ENCODE peak calls at places on chromosomes 12 and 14, in eight cellular contexts. R is H1, G is breast epithelium, P is GM12878, L is HepG2, Q is sigmoid colon, K is stomach, M is prostate gland. A is an unnamed sample.

GRCh38 chr14:50531595-50532501 is 521 bp downstream of the MAP4K5 start:
- DNase-seq in M (peak), K (peak), R (peak), P (no peak), G (peak), L (no peak), Q (peak), A (peak)

GRCh38 chr14:68619805-68620574 is 172.9 kb downstream of the ZFP36L1 start:
- DNase-seq in G (peak), K (no peak), R (no peak), M (no peak), Q (no peak), L (peak), P (no peak), A (no peak)

GRCh38 chr14:73457050-73457934 is 1.1 kb downstream of the NUMB start:
- DNase-seq in G (no peak), M (peak), P (no peak), K (peak), L (no peak), Q (peak), R (no peak), A (peak)

GRCh38 chr12:114294303-114294685 is 111.7 kb downstream of the TBX5 start:
- DNase-seq in R (no peak), M (no peak), G (no peak), Q (no peak), L (no peak), P (no peak), K (no peak), A (no peak)

GRCh38 chr14:54606631-54607133 is 39.8 kb downstream of the SAMD4A start:
- DNase-seq in P (no peak), R (no peak), M (no peak), L (no peak), K (no peak), Q (no peak), G (no peak), A (no peak)

GRCh38 chr14:105890474-105891220 is 364.3 kb downstream of the TMEM121 start:
- DNase-seq in K (no peak), G (no peak), M (no peak), P (no peak), L (no peak), Q (peak), R (no peak), A (peak)

GRCh38 chr12:65956056-65956738 is 131.9 kb downstream of the HMGA2 start:
- DNase-seq in G (no peak), K (no peak), L (no peak), R (no peak), P (no peak), Q (no peak), M (no peak), A (no peak)

GRCh38 chr12:2693980-2694379 is 100.8 kb upstream of the FKBP4 start:
- DNase-seq in M (no peak), R (no peak), G (no peak), Q (no peak), P (no peak), K (no peak), L (no peak), A (no peak)

GRCh38 chr14:102930138-102930752 is 7.8 kb downstream of the AMN start:
- DNase-seq in K (no peak), L (no peak), P (no peak), Q (no peak), M (no peak), G (no peak), R (no peak), A (no peak)

GRCh38 chr12:10361622-10362021 is 28.2 kb downstream of the KLRK1 start:
- DNase-seq in Q (no peak), M (no peak), K (no peak), R (no peak), P (no peak), L (peak), G (no peak), A (no peak)

GRCh38 chr12:113065126-113066007 is 8.8 kb downstream of the DTX1 start:
- DNase-seq in Q (no peak), P (no peak), M (no peak), K (no peak), G (no peak), R (no peak), L (no peak), A (no peak)

GRCh38 chr14:93772263-93772662 is 16.0 kb downstream of the PRIMA1 start:
- DNase-seq in G (peak), R (no peak), M (no peak), Q (peak), K (peak), P (no peak), L (no peak), A (no peak)

GRCh38 chr12:75921687-75922289 is 109.8 kb downstream of the PHLDA1 start:
- DNase-seq in K (peak), L (no peak), G (no peak), P (no peak), M (peak), Q (no peak), R (no peak), A (no peak)

GRCh38 chr14:34682787-34683321 is 31.5 kb downstream of the CFL2 start:
- DNase-seq in P (no peak), G (no peak), M (no peak), R (no peak), Q (no peak), L (no peak), K (no peak), A (no peak)

GRCh38 chr14:34501004-34501580 is 38.4 kb downstream of the EAPP start:
- DNase-seq in L (no peak), R (no peak), M (no peak), G (no peak), Q (no peak), P (no peak), K (no peak), A (no peak)

GRCh38 chr12:12975322-12976077 is 23.5 kb upstream of the GPRC5D start:
- DNase-seq in L (peak), P (no peak), Q (no peak), M (no peak), R (no peak), K (peak), G (no peak), A (no peak)

GRCh38 chr14:92439551-92440344 is 73.8 kb upstream of the RIN3 start:
- DNase-seq in K (no peak), P (no peak), Q (no peak), L (no peak), R (no peak), M (no peak), G (peak), A (no peak)

GRCh38 chr12:130127909-130128763 is 34.1 kb upstream of the FZD10 start:
- DNase-seq in Q (peak), K (no peak), R (no peak), M (peak), L (no peak), P (no peak), G (peak), A (no peak)

GRCh38 chr12:93990832-93991748 is 157.3 kb upstream of the PLXNC1 start:
- DNase-seq in M (no peak), K (no peak), Q (peak), G (no peak), L (peak), P (no peak), R (peak), A (no peak)

GRCh38 chr12:100576311-100577036 is 3.0 kb downstream of the GAS2L3 start:
- DNase-seq in M (no peak), L (no peak), Q (no peak), R (no peak), K (no peak), P (no peak), G (no peak), A (no peak)

GRCh38 chr12:114241973-114242434 is 163.9 kb downstream of the TBX5 start:
- DNase-seq in P (peak), M (no peak), R (no peak), K (no peak), L (no peak), Q (no peak), G (no peak), A (no peak)

GRCh38 chr14:63922696-63923421 is 70.1 kb downstream of the SYNE2 start:
- DNase-seq in G (peak), R (no peak), K (peak), P (no peak), L (peak), M (peak), Q (no peak), A (no peak)

GRCh38 chr14:51658441-51659173 is 6.9 kb downstream of the FRMD6 start:
- DNase-seq in P (no peak), K (no peak), R (no peak), Q (no peak), M (no peak), L (no peak), G (no peak), A (no peak)

GRCh38 chr12:97568336-97569180 is 106.0 kb downstream of the RMST start:
- DNase-seq in P (no peak), L (peak), G (peak), K (peak), M (peak), R (no peak), Q (no peak), A (no peak)

GRCh38 chr12:750356-751191 is 1.8 kb upstream of the WNK1 start:
- DNase-seq in P (no peak), R (no peak), G (no peak), Q (no peak), K (no peak), M (no peak), L (no peak), A (no peak)

GRCh38 chr12:51359851-51360250 is 13.4 kb upstream of the CELA1 start:
- DNase-seq in L (no peak), Q (no peak), R (no peak), K (no peak), P (no peak), G (no peak), M (no peak), A (no peak)

GRCh38 chr14:83913466-83913865 is 1616.5 kb upstream of the FLRT2 start:
- DNase-seq in L (no peak), M (no peak), P (no peak), Q (no peak), K (no peak), G (no peak), R (no peak), A (no peak)

DNA sequence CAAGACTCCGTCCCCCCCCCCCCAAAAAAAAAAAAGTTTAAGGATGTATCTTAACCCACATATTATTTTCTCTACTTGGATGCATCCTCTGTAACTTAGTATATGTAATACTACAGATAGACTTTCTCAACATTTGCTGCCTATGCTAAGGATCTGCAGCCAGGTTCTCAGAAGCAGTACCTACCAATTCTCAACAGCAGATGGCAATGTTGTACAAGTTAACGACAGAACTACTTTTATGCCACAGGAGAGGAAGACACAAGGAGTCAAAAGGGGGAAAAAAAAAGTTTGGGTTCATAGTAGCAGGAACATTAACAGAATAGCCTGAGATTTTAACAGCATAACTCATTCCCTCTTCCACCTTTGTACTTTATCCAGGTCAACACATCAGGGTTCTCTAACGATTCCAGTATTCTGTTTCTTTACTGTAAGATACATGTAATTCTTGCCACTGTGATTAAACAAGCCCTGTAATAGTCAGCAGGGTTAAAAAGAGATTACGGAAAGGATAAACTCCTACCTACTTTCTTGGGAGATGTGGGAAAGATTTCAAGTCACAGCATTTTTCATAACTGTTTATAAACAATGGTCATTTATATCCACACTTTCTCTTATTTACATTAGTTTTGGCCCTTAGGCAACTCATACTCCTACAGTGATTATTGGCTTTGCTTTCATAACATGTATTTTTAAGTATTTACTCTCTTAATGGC is 5.7 kb upstream of the NEK9 start:
- DNase-seq in Q (no peak), M (peak), R (no peak), G (peak), L (peak), P (peak), K (no peak), A (no peak)
- H3K4me3 ChIP-seq in Q (no peak), M (no peak), R (no peak), G (no peak), L (no peak), P (no peak), K (no peak), A (no peak)

GRCh38 chr14:74612346-74613021 is 447 bp upstream of the LTBP2 start:
- DNase-seq in M (peak), G (peak), L (peak), Q (peak), P (no peak), K (peak), R (peak), A (no peak)
- TF ChIP-seq POLR2AphosphoS5 in M (no peak), G (no peak), L (no peak), Q (no peak), P (no peak), K (no peak), R (no peak), A (no peak)

GRCh38 chr12:57875753-57876547 is 29.4 kb upstream of the CTDSP2 start:
- DNase-seq in G (no peak), L (no peak), R (no peak), Q (no peak), M (no peak), K (no peak), P (no peak), A (no peak)

GRCh38 chr12:57869919-57870318 is 23.4 kb upstream of the CTDSP2 start:
- DNase-seq in G (no peak), K (no peak), Q (no peak), R (no peak), P (no peak), M (no peak), L (no peak), A (no peak)

GRCh38 chr12:57872362-57872761 is 25.8 kb upstream of the CTDSP2 start:
- DNase-seq in P (no peak), M (no peak), G (no peak), K (no peak), L (no peak), R (no peak), Q (no peak), A (no peak)

GRCh38 chr12:57877876-57878275 is 31.3 kb upstream of the CTDSP2 start:
- DNase-seq in P (no peak), M (no peak), R (no peak), Q (no peak), L (no peak), K (no peak), G (no peak), A (no peak)

GRCh38 chr12:57874166-57875108 is 27.9 kb upstream of the CTDSP2 start:
- DNase-seq in M (no peak), L (no peak), R (no peak), K (no peak), P (no peak), G (no peak), Q (no peak), A (no peak)
- H3K4me3 ChIP-seq in M (no peak), L (no peak), R (no peak), K (no peak), P (no peak), G (no peak), Q (no peak), A (no peak)

GRCh38 chr12:56517854-56518253 is 3.8 kb upstream of the RBMS2 start:
- DNase-seq in M (no peak), Q (no peak), G (no peak), L (peak), K (no peak), P (no peak), R (no peak), A (no peak)

GRCh38 chr12:56521209-56521589 is 421 bp upstream of the RBMS2 start:
- DNase-seq in G (no peak), P (no peak), R (no peak), K (no peak), Q (peak), M (no peak), L (no peak), A (no peak)

GRCh38 chr12:56520025-56520810 is 1.4 kb upstream of the RBMS2 start:
- DNase-seq in K (no peak), G (no peak), L (no peak), P (no peak), R (no peak), M (no peak), Q (no peak), A (no peak)

GRCh38 chr12:56521590-56522371 is at the start of gene RBMS2:
- DNase-seq in Q (peak), R (peak), M (peak), G (peak), P (no peak), L (peak), K (peak), A (peak)

GRCh38 chr12:56518570-56518969 is 3.0 kb upstream of the RBMS2 start:
- DNase-seq in M (no peak), R (no peak), K (no peak), G (no peak), Q (no peak), P (no peak), L (peak), A (no peak)
- TF ChIP-seq POLR2AphosphoS5 in M (no peak), R (no peak), K (no peak), G (no peak), Q (no peak), P (no peak), L (no peak), A (no peak)

GRCh38 chr12:53208435-53208834 is 1.4 kb upstream of the ITGB7 start:
- DNase-seq in M (no peak), L (no peak), R (no peak), G (no peak), Q (peak), P (no peak), K (no peak), A (peak)

GRCh38 chr12:53210843-53211242 is 3.8 kb upstream of the ITGB7 start:
- DNase-seq in P (no peak), K (no peak), M (no peak), G (no peak), Q (no peak), R (no peak), L (no peak), A (no peak)

GRCh38 chr12:53211476-53212381 is 4.7 kb upstream of the ITGB7 start:
- DNase-seq in Q (no peak), M (no peak), G (no peak), P (no peak), K (no peak), R (no peak), L (no peak), A (no peak)

GRCh38 chr12:53207042-53207441 is at the start of gene ITGB7:
- DNase-seq in G (no peak), K (peak), L (no peak), R (no peak), M (no peak), P (peak), Q (no peak), A (peak)

DNA sequence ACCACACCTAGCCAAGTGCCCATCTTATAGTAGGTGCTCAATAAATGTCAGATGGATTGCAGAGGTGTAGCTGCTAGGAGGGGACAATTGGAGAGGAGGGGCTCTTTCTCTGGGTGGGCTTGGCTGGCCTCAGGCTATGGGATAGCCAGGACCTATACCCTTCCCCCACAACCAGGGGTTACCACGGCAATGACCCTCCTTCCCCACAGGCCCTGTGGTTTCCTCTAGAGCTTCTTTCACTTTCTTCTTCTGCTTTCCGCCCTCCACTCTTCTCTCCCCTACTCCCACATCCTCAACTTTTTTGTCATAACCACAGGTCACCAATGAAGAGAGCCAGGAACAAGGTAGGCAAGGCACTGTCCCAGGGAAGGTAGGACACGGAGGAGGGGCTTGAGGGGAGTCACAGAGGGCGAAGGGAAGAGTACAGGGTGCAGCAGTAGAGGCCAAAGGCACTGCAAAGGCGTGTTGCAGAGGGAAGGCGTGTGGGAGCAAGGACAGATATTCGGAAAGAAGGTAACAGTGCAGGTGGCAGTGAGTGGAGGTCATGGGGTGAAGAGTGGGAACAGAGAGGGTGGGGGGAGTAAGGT is 1.9 kb upstream of the ITGB7 start:
- DNase-seq in M (no peak), K (no peak), R (no peak), L (no peak), G (no peak), Q (no peak), P (no peak), A (no peak)
- H3K4me3 ChIP-seq in M (no peak), K (no peak), R (no peak), L (no peak), G (no peak), Q (no peak), P (peak), A (no peak)

GRCh38 chr12:67691220-67691619 is 42.7 kb downstream of the DYRK2 start:
- DNase-seq in K (no peak), L (no peak), M (no peak), P (no peak), R (no peak), G (no peak), Q (no peak), A (no peak)

GRCh38 chr12:67692135-67692534 is 43.6 kb downstream of the DYRK2 start:
- DNase-seq in Q (no peak), G (no peak), P (no peak), K (no peak), M (no peak), R (no peak), L (no peak), A (no peak)

GRCh38 chr12:67693895-67694294 is 45.4 kb downstream of the DYRK2 start:
- DNase-seq in R (no peak), G (no peak), P (no peak), L (no peak), M (no peak), Q (no peak), K (no peak), A (no peak)

GRCh38 chr12:67690656-67691055 is 42.1 kb downstream of the DYRK2 start:
- DNase-seq in L (no peak), M (no peak), P (no peak), K (no peak), G (no peak), R (no peak), Q (no peak), A (no peak)

GRCh38 chr12:67692966-67693365 is 44.4 kb downstream of the DYRK2 start:
- DNase-seq in K (no peak), P (no peak), M (no peak), G (no peak), R (no peak), Q (no peak), L (no peak), A (no peak)
- TF ChIP-seq POLR2AphosphoS5 in K (no peak), P (no peak), M (no peak), G (no peak), R (no peak), Q (no peak), L (no peak), A (no peak)

GRCh38 chr12:57237653-57237951 is 8.1 kb downstream of the SHMT2 start:
- DNase-seq in R (no peak), K (no peak), G (no peak), Q (no peak), L (no peak), P (no peak), M (no peak), A (no peak)
- H3K4me3 ChIP-seq in R (peak), K (no peak), G (peak), Q (no peak), L (peak), P (no peak), M (no peak), A (peak)

GRCh38 chr14:65255583-65256443 is 153.5 kb upstream of the MAX start:
- DNase-seq in P (no peak), L (peak), M (peak), G (peak), K (peak), Q (no peak), R (peak), A (no peak)
- TF ChIP-seq POLR2AphosphoS5 in P (no peak), L (no peak), M (peak), G (peak), K (peak), Q (no peak), R (no peak), A (no peak)

GRCh38 chr14:89953602-89954001 is 928 bp downstream of the EFCAB11 start:
- DNase-seq in P (no peak), L (no peak), K (no peak), M (no peak), Q (no peak), G (no peak), R (no peak), A (no peak)
- H3K4me3 ChIP-seq in P (peak), L (peak), K (no peak), M (no peak), Q (no peak), G (no peak), R (no peak), A (peak)

GRCh38 chr12:80045594-80045993 is 53.7 kb upstream of the OTOGL start:
- DNase-seq in L (no peak), K (no peak), Q (no peak), G (no peak), R (no peak), M (no peak), P (no peak), A (no peak)

GRCh38 chr12:80041691-80042090 is 57.6 kb upstream of the OTOGL start:
- DNase-seq in G (no peak), L (no peak), K (no peak), M (no peak), Q (no peak), R (no peak), P (no peak), A (no peak)

GRCh38 chr12:80041071-80041470 is 58.3 kb upstream of the OTOGL start:
- DNase-seq in Q (no peak), K (no peak), M (no peak), G (no peak), R (no peak), P (no peak), L (no peak), A (no peak)

GRCh38 chr12:80040075-80040738 is 59.1 kb upstream of the OTOGL start:
- DNase-seq in L (no peak), Q (no peak), R (no peak), P (no peak), M (no peak), G (no peak), K (no peak), A (no peak)

GRCh38 chr12:80044694-80045046 is 54.7 kb upstream of the OTOGL start:
- DNase-seq in L (no peak), M (no peak), G (no peak), K (no peak), R (no peak), P (no peak), Q (no peak), A (no peak)
- TF ChIP-seq POLR2AphosphoS5 in L (no peak), M (no peak), G (no peak), K (no peak), R (no peak), P (no peak), Q (no peak), A (no peak)

A was measured in suprapubic skin.